ENCODE peak calls at places on chromosomes 7 and 10, in seven cellular contexts. V, H, B, M, E, R and G are unnamed samples.

GRCh38 chr10:14560274-14560673 is 214.4 kb downstream of the FAM107B start:
- DNase-seq in V (peak), H (peak), B (no peak), M (peak), E (no peak), R (peak), G (peak)

GRCh38 chr7:37341033-37341630 is 107.5 kb downstream of the ELMO1 start:
- DNase-seq in V (no peak), H (no peak), B (no peak), M (no peak), E (no peak), R (no peak), G (no peak)

GRCh38 chr10:14648042-14648765 is 126.5 kb downstream of the FAM107B start:
- DNase-seq in V (peak), H (peak), B (peak), M (no peak), E (peak), R (peak), G (peak)

GRCh38 chr10:108911814-108912541 is 1011.3 kb downstream of the XPNPEP1 start:
- DNase-seq in V (peak), H (no peak), B (peak), M (no peak), E (no peak), R (peak), G (peak)

GRCh38 chr7:155931386-155932085 is 119.3 kb upstream of the SHH start:
- DNase-seq in V (no peak), H (no peak), B (no peak), M (no peak), E (no peak), R (no peak), G (no peak)

GRCh38 chr10:56823849-56824248 is 462.8 kb upstream of the ZWINT start:
- DNase-seq in V (no peak), H (no peak), B (no peak), M (peak), E (no peak), R (no peak), G (peak)

GRCh38 chr10:100986952-100987684 is at the start of the genes MRPL43 and TWNK:
- DNase-seq in V (peak), H (peak), B (peak), M (peak), E (peak), R (peak), G (peak)

GRCh38 chr7:117325836-117326235 is 3.0 kb upstream of the WNT2 start:
- DNase-seq in V (peak), H (no peak), B (no peak), M (no peak), E (no peak), R (no peak), G (peak)

GRCh38 chr7:156073366-156074052 is 261.2 kb upstream of the SHH start:
- DNase-seq in V (no peak), H (no peak), B (no peak), M (no peak), E (peak), R (no peak), G (no peak)

GRCh38 chr10:68007356-68007755 is 67.7 kb downstream of the HERC4 start:
- DNase-seq in V (no peak), H (no peak), B (no peak), M (no peak), E (no peak), R (no peak), G (no peak)

GRCh38 chr10:86078639-86079035 is 288.0 kb downstream of the GRID1 start:
- DNase-seq in V (no peak), H (peak), B (no peak), M (no peak), E (no peak), R (no peak), G (no peak)

GRCh38 chr7:75879771-75880184 is 944 bp downstream of the RHBDD2 start:
- DNase-seq in V (peak), H (no peak), B (no peak), M (peak), E (no peak), R (peak), G (peak)

GRCh38 chr7:80941206-80941758 is 22.4 kb upstream of the SEMA3C start:
- DNase-seq in V (peak), H (no peak), B (no peak), M (peak), E (no peak), R (no peak), G (peak)